ENCODE peak calls at places on chromosome 1, in six cellular contexts. One of them, this sample, is unnamed.

GRCh38 chr1:159172599-159173291 is 1.3 kb downstream of the CADM3 start:
- DNase-seq in activated T-cell treated with anti-CD3 and anti-CD28 coated beads for 1 hour: no peak
- DNase-seq in GM04504: no peak
- DNase-seq in SJSA1: no peak
- DNase-seq in NCI-H1436: no peak
- DNase-seq in stimulated activated CD8-positive, alpha-beta memory T cell treated with anti-CD3 and anti-CD28 coated beads, Interleukin-15, amount 100 ng/mL, for 24 hours: no peak
- DNase-seq in this sample: peak; percentile 83

GRCh38 chr1:26862781-26863676 is at the start of gene SFN:
- DNase-seq in activated T-cell treated with anti-CD3 and anti-CD28 coated beads for 1 hour: peak; percentile 40
- DNase-seq in GM04504: no peak
- DNase-seq in SJSA1: no peak
- DNase-seq in NCI-H1436: peak; percentile 93
- DNase-seq in stimulated activated CD8-positive, alpha-beta memory T cell treated with anti-CD3 and anti-CD28 coated beads, Interleukin-15, amount 100 ng/mL, for 24 hours: no peak
- DNase-seq in this sample: no peak

GRCh38 chr1:170221031-170221430 is 75.3 kb downstream of the NTMT2 start:
- DNase-seq in activated T-cell treated with anti-CD3 and anti-CD28 coated beads for 1 hour: no peak
- DNase-seq in GM04504: peak; percentile 54
- DNase-seq in SJSA1: no peak
- DNase-seq in NCI-H1436: no peak
- DNase-seq in stimulated activated CD8-positive, alpha-beta memory T cell treated with anti-CD3 and anti-CD28 coated beads, Interleukin-15, amount 100 ng/mL, for 24 hours: no peak
- DNase-seq in this sample: no peak

GRCh38 chr1:116123837-116124533 is 12.8 kb downstream of the MAB21L3 start:
- DNase-seq in activated T-cell treated with anti-CD3 and anti-CD28 coated beads for 1 hour: no peak
- DNase-seq in GM04504: no peak
- DNase-seq in SJSA1: no peak
- DNase-seq in NCI-H1436: no peak
- DNase-seq in stimulated activated CD8-positive, alpha-beta memory T cell treated with anti-CD3 and anti-CD28 coated beads, Interleukin-15, amount 100 ng/mL, for 24 hours: no peak
- DNase-seq in this sample: no peak

GRCh38 chr1:234724517-234725176 is 114.7 kb upstream of the IRF2BP2 start:
- DNase-seq in activated T-cell treated with anti-CD3 and anti-CD28 coated beads for 1 hour: no peak
- DNase-seq in GM04504: peak; percentile 64
- DNase-seq in SJSA1: no peak
- DNase-seq in NCI-H1436: no peak
- DNase-seq in stimulated activated CD8-positive, alpha-beta memory T cell treated with anti-CD3 and anti-CD28 coated beads, Interleukin-15, amount 100 ng/mL, for 24 hours: no peak
- DNase-seq in this sample: no peak

GRCh38 chr1:209430107-209430506 is 153.4 kb upstream of the CAMK1G start:
- DNase-seq in activated T-cell treated with anti-CD3 and anti-CD28 coated beads for 1 hour: no peak
- DNase-seq in GM04504: no peak
- DNase-seq in SJSA1: no peak
- DNase-seq in NCI-H1436: no peak
- DNase-seq in stimulated activated CD8-positive, alpha-beta memory T cell treated with anti-CD3 and anti-CD28 coated beads, Interleukin-15, amount 100 ng/mL, for 24 hours: no peak
- DNase-seq in this sample: no peak

GRCh38 chr1:208479435-208479834 is 235.3 kb upstream of the PLXNA2 start:
- DNase-seq in activated T-cell treated with anti-CD3 and anti-CD28 coated beads for 1 hour: no peak
- DNase-seq in GM04504: no peak
- DNase-seq in SJSA1: no peak
- DNase-seq in NCI-H1436: no peak
- DNase-seq in stimulated activated CD8-positive, alpha-beta memory T cell treated with anti-CD3 and anti-CD28 coated beads, Interleukin-15, amount 100 ng/mL, for 24 hours: no peak
- DNase-seq in this sample: no peak

GRCh38 chr1:27357281-27358037 is 9.3 kb downstream of the MAP3K6 start:
- DNase-seq in activated T-cell treated with anti-CD3 and anti-CD28 coated beads for 1 hour: peak; percentile 73
- DNase-seq in GM04504: no peak
- DNase-seq in SJSA1: peak; percentile 65
- DNase-seq in NCI-H1436: peak; percentile 43
- DNase-seq in stimulated activated CD8-positive, alpha-beta memory T cell treated with anti-CD3 and anti-CD28 coated beads, Interleukin-15, amount 100 ng/mL, for 24 hours: peak; percentile 74
- DNase-seq in this sample: peak; percentile 66

GRCh38 chr1:44016875-44017400 is 14.3 kb downstream of the SLC6A9 start:
- DNase-seq in activated T-cell treated with anti-CD3 and anti-CD28 coated beads for 1 hour: no peak
- DNase-seq in GM04504: no peak
- DNase-seq in SJSA1: no peak
- DNase-seq in NCI-H1436: no peak
- DNase-seq in stimulated activated CD8-positive, alpha-beta memory T cell treated with anti-CD3 and anti-CD28 coated beads, Interleukin-15, amount 100 ng/mL, for 24 hours: no peak
- DNase-seq in this sample: peak; percentile 48

GRCh38 chr1:33367488-33368405 is 46.8 kb upstream of the A3GALT2 start:
- DNase-seq in activated T-cell treated with anti-CD3 and anti-CD28 coated beads for 1 hour: peak; percentile 88
- DNase-seq in GM04504: no peak
- DNase-seq in SJSA1: peak; percentile 87
- DNase-seq in NCI-H1436: peak; percentile 83
- DNase-seq in stimulated activated CD8-positive, alpha-beta memory T cell treated with anti-CD3 and anti-CD28 coated beads, Interleukin-15, amount 100 ng/mL, for 24 hours: peak; percentile 73
- DNase-seq in this sample: peak; percentile 99